ENCODE peak calls at places on chromosomes 16 and 17, in ten cellular contexts. P, I, A, Y, K, H, S, N, C and Q are unnamed samples.

GRCh38 chr17:17783121-17783824 is 53.5 kb downstream of the SREBF1 start:
- DNase-seq in K (peak; percentile 57), A (peak; percentile 33), S (no peak), N (no peak), C (peak; percentile 64), Y (no peak), P (no peak), H (no peak), I (no peak), Q (peak; percentile 39)

GRCh38 chr16:64083428-64084129 is 1038.3 kb downstream of the CDH11 start:
- DNase-seq in I (no peak), A (no peak), Y (no peak), H (no peak), N (no peak), K (no peak), P (no peak), C (no peak), S (no peak), Q (no peak)

GRCh38 chr16:57256601-57257395 is 11.7 kb downstream of the ARL2BP start:
- DNase-seq in S (no peak), K (no peak), Y (no peak), N (no peak), H (no peak), C (peak; percentile 16), P (no peak), I (no peak), A (no peak), Q (no peak)

GRCh38 chr17:57106836-57107497 is 21.9 kb downstream of the AKAP1 start:
- DNase-seq in I (no peak), N (no peak), K (no peak), A (no peak), H (no peak), S (no peak), C (no peak), Y (no peak), P (no peak), Q (no peak)

GRCh38 chr17:62565817-62566216 is 61.7 kb upstream of the MRC2 start:
- DNase-seq in C (no peak), Y (no peak), S (peak; percentile 90), N (peak; percentile 60), A (no peak), P (peak; percentile 82), I (no peak), H (peak; percentile 47), K (peak; percentile 54), Q (peak; percentile 7)

GRCh38 chr16:4687946-4688673 is 5.3 kb upstream of the NUDT16L1 start:
- DNase-seq in S (no peak), A (no peak), N (no peak), Y (no peak), P (no peak), H (no peak), C (no peak), I (no peak), K (no peak), Q (no peak)

GRCh38 chr16:81576696-81577095 is 132.1 kb downstream of the CMIP start:
- DNase-seq in H (no peak), I (no peak), K (no peak), P (no peak), Y (no peak), A (no peak), C (no peak), N (no peak), S (no peak), Q (peak; percentile 54)

GRCh38 chr16:53629607-53630312 is 73.9 kb downstream of the RPGRIP1L start:
- DNase-seq in I (no peak), H (no peak), Y (no peak), P (no peak), S (no peak), K (no peak), A (no peak), N (no peak), C (no peak), Q (no peak)

GRCh38 chr17:63540581-63540980 is 9.7 kb upstream of the DCAF7 start:
- DNase-seq in I (no peak), N (no peak), P (no peak), H (no peak), A (no peak), C (no peak), K (no peak), S (no peak), Y (no peak), Q (no peak)

GRCh38 chr16:21169249-21169981 is 10.9 kb downstream of the LDAF1 start:
- DNase-seq in N (no peak), P (peak; percentile 32), C (no peak), H (no peak), A (no peak), K (no peak), S (peak; percentile 70), I (no peak), Y (no peak), Q (no peak)

GRCh38 chr17:574061-574460 is 140.6 kb downstream of the VPS53 start:
- DNase-seq in N (no peak), I (no peak), P (no peak), A (no peak), K (no peak), C (peak; percentile 47), S (no peak), H (no peak), Y (no peak), Q (no peak)

GRCh38 chr17:28950017-28950751 is 1.1 kb downstream of the PHF12 start:
- DNase-seq in I (peak; percentile 30), A (peak; percentile 48), Y (no peak), N (no peak), C (peak; percentile 61), P (peak; percentile 31), S (peak; percentile 67), H (peak; percentile 64), K (peak; percentile 57), Q (no peak)

GRCh38 chr17:18141210-18141803 is 32.8 kb downstream of the MYO15A start:
- DNase-seq in S (peak; percentile 65), A (peak; percentile 25), P (peak; percentile 66), C (no peak), N (peak; percentile 90), Y (no peak), H (peak; percentile 64), I (peak; percentile 12), K (peak; percentile 35), Q (peak; percentile 87)

GRCh38 chr16:30926937-30927788 is 3.8 kb downstream of the FBXL19 start:
- DNase-seq in S (no peak), C (no peak), H (no peak), K (no peak), Y (no peak), P (no peak), I (no peak), N (no peak), A (no peak), Q (no peak)

GRCh38 chr17:3039748-3040147 is 23.7 kb downstream of the OR1D5 start:
- DNase-seq in K (no peak), P (no peak), Y (no peak), S (no peak), I (no peak), C (no peak), N (no peak), A (no peak), H (no peak), Q (no peak)

GRCh38 chr17:62892069-62892675 is 73.9 kb upstream of the TANC2 start:
- DNase-seq in C (no peak), S (no peak), A (no peak), Y (no peak), I (no peak), K (no peak), P (no peak), N (no peak), H (no peak), Q (no peak)